ENCODE peak calls at places on chromosomes 4 and X, in six cellular contexts. Z, F, O, B, G and Q are unnamed samples.

GRCh38 chr4:186297013-186297645 is 31.1 kb downstream of the F11 start:
- DNase-seq in F (no peak), B (no peak), O (peak), Z (no peak), G (peak), Q (peak)

GRCh38 chrX:100090931-100091330 is 319.1 kb downstream of the PCDH19 start:
- DNase-seq in Z (no peak), O (no peak), G (no peak), B (no peak), F (no peak), Q (no peak)

GRCh38 chr4:38529189-38530115 is 134.5 kb upstream of the KLF3 start:
- DNase-seq in Z (no peak), F (no peak), O (peak), G (peak), B (no peak), Q (no peak)

GRCh38 chrX:31038585-31039326 is 33.1 kb downstream of the FTHL17 start:
- DNase-seq in B (peak), Z (no peak), G (peak), O (peak), F (no peak), Q (no peak)

GRCh38 chrX:77014655-77015377 is 432.4 kb upstream of the FGF16 start:
- DNase-seq in B (no peak), G (no peak), F (no peak), O (no peak), Z (no peak), Q (no peak)

GRCh38 chrX:108064613-108065012 is 19.7 kb downstream of the VSIG1 start:
- DNase-seq in O (no peak), F (no peak), B (no peak), Z (no peak), G (no peak), Q (no peak)

GRCh38 chr4:154425514-154425913 is 66.1 kb downstream of the DCHS2 start:
- DNase-seq in B (no peak), G (no peak), Z (no peak), O (peak), F (no peak), Q (no peak)

GRCh38 chrX:77447339-77448149 is at the start of gene FGF16:
- DNase-seq in O (no peak), B (no peak), G (peak), Z (no peak), F (no peak), Q (no peak)

GRCh38 chr4:85495621-85496020 is 20.7 kb downstream of the ARHGAP24 start:
- DNase-seq in B (no peak), F (no peak), G (no peak), Z (no peak), O (no peak), Q (no peak)

GRCh38 chr4:39883645-39884044 is 94.1 kb downstream of the PDS5A start:
- DNase-seq in O (no peak), Z (no peak), F (no peak), G (no peak), B (no peak), Q (no peak)

GRCh38 chr4:55794053-55794452 is 25.5 kb upstream of the EXOC1L start:
- DNase-seq in B (no peak), F (no peak), Z (no peak), O (no peak), G (no peak), Q (no peak)

GRCh38 chr4:42234817-42235216 is 82.4 kb upstream of the BEND4 start:
- DNase-seq in G (no peak), Z (no peak), B (no peak), F (no peak), O (no peak), Q (no peak)